ENCODE peak calls at places on chromosomes 3 and 15, in five cellular contexts. One of them, this sample, is unnamed.

GRCh38 chr3:88150771-88151170 is 1.0 kb downstream of the C3orf38 start:
- DNase-seq in K562: no peak
- DNase-seq in HCT116: no peak
- DNase-seq in GM12878: no peak
- DNase-seq in HepG2: no peak
- DNase-seq in this sample: no peak

GRCh38 chr15:90851945-90852344 is 16.4 kb upstream of the FURIN start:
- DNase-seq in K562: no peak
- DNase-seq in HCT116: no peak
- DNase-seq in GM12878: no peak
- DNase-seq in HepG2: no peak
- DNase-seq in this sample: no peak

GRCh38 chr3:10169000-10169496 is 4.3 kb downstream of the IRAK2 start:
- DNase-seq in K562: no peak
- DNase-seq in HCT116: no peak
- DNase-seq in GM12878: no peak
- DNase-seq in HepG2: no peak
- DNase-seq in this sample: no peak

GRCh38 chr3:133136114-133137041 is 98.2 kb downstream of the TMEM108 start:
- DNase-seq in K562: no peak
- DNase-seq in HCT116: no peak
- DNase-seq in GM12878: peak; percentile 50
- DNase-seq in HepG2: no peak
- DNase-seq in this sample: peak; percentile 15

GRCh38 chr3:14548321-14548729 is 8.2 kb upstream of the GRIP2 start:
- DNase-seq in K562: peak; percentile 78
- DNase-seq in HCT116: peak; percentile 39
- DNase-seq in GM12878: no peak
- DNase-seq in HepG2: peak; percentile 56
- DNase-seq in this sample: peak; percentile 89

GRCh38 chr3:16487506-16488175 is 25.9 kb downstream of the RFTN1 start:
- DNase-seq in K562: no peak
- DNase-seq in HCT116: no peak
- DNase-seq in GM12878: no peak
- DNase-seq in HepG2: no peak
- DNase-seq in this sample: no peak

GRCh38 chr3:25683882-25684281 is 19.2 kb upstream of the TOP2B start:
- DNase-seq in K562: no peak
- DNase-seq in HCT116: no peak
- DNase-seq in GM12878: no peak
- DNase-seq in HepG2: no peak
- DNase-seq in this sample: no peak

GRCh38 chr3:11948331-11948730 is 55.9 kb upstream of the SYN2 start:
- DNase-seq in K562: no peak
- DNase-seq in HCT116: no peak
- DNase-seq in GM12878: no peak
- DNase-seq in HepG2: no peak
- DNase-seq in this sample: no peak

GRCh38 chr15:34336947-34337556 is 529 bp downstream of the SLC12A6 start:
- DNase-seq in K562: no peak
- DNase-seq in HCT116: no peak
- DNase-seq in GM12878: no peak
- DNase-seq in HepG2: no peak
- DNase-seq in this sample: no peak

GRCh38 chr3:78066287-78066686 is 1026.4 kb downstream of the ROBO2 start:
- DNase-seq in K562: no peak
- DNase-seq in HCT116: no peak
- DNase-seq in GM12878: no peak
- DNase-seq in HepG2: no peak
- DNase-seq in this sample: no peak
- TF ChIP-seq CTCF in K562: no peak
- TF ChIP-seq CTCF in HCT116: no peak
- TF ChIP-seq CTCF in GM12878: no peak
- TF ChIP-seq CTCF in HepG2: no peak
- TF ChIP-seq CTCF in this sample: peak; percentile 17

GRCh38 chr15:20355256-20355868 is 186.2 kb downstream of the GOLGA6L6 start:
- DNase-seq in K562: peak; percentile 24
- DNase-seq in HCT116: no peak
- DNase-seq in GM12878: no peak
- DNase-seq in HepG2: no peak
- DNase-seq in this sample: no peak

GRCh38 chr15:20356444-20357138 is 185.0 kb downstream of the GOLGA6L6 start:
- DNase-seq in K562: peak; percentile 90
- DNase-seq in HCT116: peak; percentile 32
- DNase-seq in GM12878: no peak
- DNase-seq in HepG2: peak; percentile 45
- DNase-seq in this sample: peak; percentile 88

GRCh38 chr15:20351448-20351961 is 190.1 kb downstream of the GOLGA6L6 start:
- DNase-seq in K562: peak; percentile 21
- DNase-seq in HCT116: no peak
- DNase-seq in GM12878: no peak
- DNase-seq in HepG2: no peak
- DNase-seq in this sample: no peak

GRCh38 chr15:20352241-20353200 is 189.1 kb downstream of the GOLGA6L6 start:
- DNase-seq in K562: no peak
- DNase-seq in HCT116: no peak
- DNase-seq in GM12878: no peak
- DNase-seq in HepG2: no peak
- DNase-seq in this sample: no peak

DNA sequence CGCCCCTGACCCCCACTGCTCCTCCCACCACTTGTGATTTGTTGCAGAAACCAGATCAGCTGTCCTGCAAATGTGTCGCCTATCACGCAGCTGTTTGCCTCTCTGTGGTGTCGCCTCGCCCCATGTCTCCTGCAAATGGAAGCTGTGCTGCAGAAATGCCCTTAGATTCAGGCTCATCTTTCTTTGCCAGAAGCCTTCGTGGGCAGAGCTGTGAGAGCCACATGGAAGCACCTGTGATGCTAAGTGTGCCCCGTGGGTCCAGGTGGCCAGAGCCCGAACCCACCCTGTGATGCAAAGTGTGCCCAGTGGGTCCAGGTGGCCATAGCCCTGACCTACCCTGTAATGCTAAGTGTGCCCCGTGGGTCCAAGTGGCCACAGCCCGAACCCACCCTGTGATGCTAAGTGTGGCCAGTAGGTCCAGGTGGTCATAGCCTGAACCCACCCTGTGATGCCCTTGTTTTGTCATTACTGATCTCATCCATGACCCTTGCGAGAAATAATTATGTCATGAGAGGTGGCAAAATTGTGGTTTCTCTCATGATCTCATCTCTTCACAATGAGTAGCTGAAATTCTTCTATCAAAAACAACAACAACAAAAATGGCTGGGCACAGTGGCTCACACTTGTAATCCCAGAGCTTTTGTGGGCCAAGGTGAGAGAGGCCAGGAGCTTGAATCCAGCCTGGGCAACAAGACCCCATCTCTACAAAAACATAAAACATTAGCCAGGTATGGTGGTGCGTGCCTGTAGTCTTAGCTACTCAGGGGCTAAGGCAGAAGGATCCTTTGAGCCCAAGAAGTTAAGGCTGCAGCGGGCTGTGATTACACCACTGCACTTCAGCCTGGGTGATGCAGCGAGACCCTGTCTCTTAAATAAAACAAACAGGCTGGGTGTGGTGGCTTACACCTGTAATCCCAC is 187.4 kb downstream of the GOLGA6L6 start:
- DNase-seq in K562: no peak
- DNase-seq in HCT116: no peak
- DNase-seq in GM12878: no peak
- DNase-seq in HepG2: no peak
- DNase-seq in this sample: no peak
- TF ChIP-seq ZBTB33 in K562: no peak
- TF ChIP-seq ZBTB33 in HCT116: no peak
- TF ChIP-seq ZBTB33 in GM12878: no peak
- TF ChIP-seq ZBTB33 in HepG2: no peak
- TF ChIP-seq ZBTB33 in this sample: no peak

DNA sequence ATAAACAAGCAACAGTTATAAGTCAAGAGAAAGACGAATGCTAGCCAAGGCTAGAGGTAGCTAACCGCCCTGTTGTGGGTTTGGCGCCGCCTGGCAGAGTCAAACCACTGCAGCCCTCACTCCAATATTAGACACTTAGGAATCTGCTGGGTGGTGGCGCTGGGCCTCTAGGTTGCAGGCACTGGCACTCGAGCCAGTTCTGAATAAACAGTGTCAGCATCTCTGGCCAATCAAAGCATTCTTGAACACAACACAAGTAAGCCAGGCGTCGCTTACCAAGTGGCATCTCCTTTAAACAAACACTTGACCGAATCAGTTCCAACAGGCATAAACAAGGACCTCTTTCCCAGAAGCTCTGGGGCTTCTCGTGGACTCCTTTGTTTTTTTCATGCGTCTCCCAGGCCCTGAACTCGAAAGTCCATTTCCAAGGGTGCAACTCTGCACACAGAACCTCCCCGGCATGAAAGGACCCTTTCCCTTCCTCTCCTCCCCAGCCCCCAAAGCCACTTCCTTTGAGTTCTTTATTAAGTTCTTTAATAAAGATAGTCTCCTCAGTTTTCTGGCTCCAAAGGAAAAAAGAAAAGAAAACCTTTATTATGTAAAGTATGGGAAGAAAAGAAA is 82.3 kb downstream of the LRIG1 start:
- DNase-seq in K562: no peak
- DNase-seq in HCT116: no peak
- DNase-seq in GM12878: no peak
- DNase-seq in HepG2: no peak
- DNase-seq in this sample: no peak
- TF ChIP-seq CTCF in K562: no peak
- TF ChIP-seq CTCF in HCT116: no peak
- TF ChIP-seq CTCF in GM12878: no peak
- TF ChIP-seq CTCF in HepG2: no peak
- TF ChIP-seq CTCF in this sample: no peak

DNA sequence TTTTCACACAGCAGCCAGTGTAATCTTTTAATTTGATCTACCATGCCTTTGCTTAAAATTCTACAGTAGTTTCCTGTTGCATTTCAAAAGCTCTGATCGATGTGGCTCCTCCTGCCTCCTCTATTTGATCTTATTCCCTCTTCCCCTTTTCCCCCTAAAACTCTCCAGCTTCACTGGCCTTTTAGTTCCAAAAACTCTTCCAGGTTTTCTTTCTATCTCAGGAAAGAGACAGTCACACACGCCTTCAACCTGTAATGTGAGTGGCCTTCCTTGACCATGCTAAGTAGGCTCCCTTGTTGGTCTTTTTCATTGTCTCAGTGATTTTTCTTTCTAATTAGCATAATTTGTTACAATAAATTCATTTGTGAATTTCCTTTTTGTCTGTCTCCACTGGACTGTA is 985 bp downstream of the TEX9 start:
- DNase-seq in K562: no peak
- DNase-seq in HCT116: no peak
- DNase-seq in GM12878: no peak
- DNase-seq in HepG2: no peak
- DNase-seq in this sample: peak; percentile 3
- TF ChIP-seq ZBTB33 in K562: no peak
- TF ChIP-seq ZBTB33 in HCT116: no peak
- TF ChIP-seq ZBTB33 in GM12878: no peak
- TF ChIP-seq ZBTB33 in HepG2: no peak
- TF ChIP-seq ZBTB33 in this sample: no peak

GRCh38 chr15:85545185-85545584 is 164.8 kb downstream of the AKAP13 start:
- DNase-seq in K562: no peak
- DNase-seq in HCT116: no peak
- DNase-seq in GM12878: no peak
- DNase-seq in HepG2: no peak
- DNase-seq in this sample: no peak

GRCh38 chr15:85541744-85542143 is 161.3 kb downstream of the AKAP13 start:
- DNase-seq in K562: no peak
- DNase-seq in HCT116: no peak
- DNase-seq in GM12878: no peak
- DNase-seq in HepG2: no peak
- DNase-seq in this sample: no peak

GRCh38 chr15:85542895-85543331 is 162.5 kb downstream of the AKAP13 start:
- DNase-seq in K562: no peak
- DNase-seq in HCT116: no peak
- DNase-seq in GM12878: no peak
- DNase-seq in HepG2: no peak
- DNase-seq in this sample: no peak

GRCh38 chr15:85542488-85542887 is 162.1 kb downstream of the AKAP13 start:
- DNase-seq in K562: no peak
- DNase-seq in HCT116: no peak
- DNase-seq in GM12878: no peak
- DNase-seq in HepG2: no peak
- DNase-seq in this sample: no peak

GRCh38 chr15:85543741-85544155 is 163.3 kb downstream of the AKAP13 start:
- DNase-seq in K562: no peak
- DNase-seq in HCT116: no peak
- DNase-seq in GM12878: no peak
- DNase-seq in HepG2: no peak
- DNase-seq in this sample: no peak
- TF ChIP-seq CTCF in K562: no peak
- TF ChIP-seq CTCF in HCT116: no peak
- TF ChIP-seq CTCF in GM12878: no peak
- TF ChIP-seq CTCF in HepG2: no peak
- TF ChIP-seq CTCF in this sample: no peak

GRCh38 chr15:30059771-30060170 is 23.0 kb upstream of the GOLGA8J start:
- DNase-seq in K562: no peak
- DNase-seq in HCT116: no peak
- DNase-seq in GM12878: no peak
- DNase-seq in HepG2: no peak
- DNase-seq in this sample: no peak

GRCh38 chr15:30065025-30065801 is 17.5 kb upstream of the GOLGA8J start:
- DNase-seq in K562: no peak
- DNase-seq in HCT116: no peak
- DNase-seq in GM12878: no peak
- DNase-seq in HepG2: no peak
- DNase-seq in this sample: no peak

GRCh38 chr15:30063829-30064559 is 18.8 kb upstream of the GOLGA8J start:
- DNase-seq in K562: no peak
- DNase-seq in HCT116: no peak
- DNase-seq in GM12878: no peak
- DNase-seq in HepG2: no peak
- DNase-seq in this sample: no peak

DNA sequence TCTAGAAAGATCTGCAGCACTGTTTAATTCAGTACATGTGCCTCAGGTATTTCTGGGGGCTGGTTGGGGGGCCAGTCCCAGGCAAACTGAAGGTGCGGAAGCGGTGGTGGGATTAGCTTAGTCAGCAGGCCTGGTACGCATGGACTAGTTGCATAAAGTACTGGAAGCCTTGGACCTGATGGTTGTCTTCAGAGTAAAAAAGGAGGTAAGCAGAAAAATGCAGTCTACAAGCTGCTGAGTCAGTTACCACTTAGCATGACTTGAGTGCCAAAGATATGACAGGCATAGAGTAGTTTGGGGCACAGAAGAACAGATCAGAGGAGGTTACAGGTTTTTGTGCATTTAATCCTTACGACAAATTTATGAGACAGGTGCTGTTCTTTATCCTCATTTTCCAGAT is 19.9 kb upstream of the GOLGA8J start:
- DNase-seq in K562: no peak
- DNase-seq in HCT116: no peak
- DNase-seq in GM12878: no peak
- DNase-seq in HepG2: no peak
- DNase-seq in this sample: no peak
- TF ChIP-seq ZBTB33 in K562: no peak
- TF ChIP-seq ZBTB33 in HCT116: no peak
- TF ChIP-seq ZBTB33 in GM12878: no peak
- TF ChIP-seq ZBTB33 in HepG2: no peak
- TF ChIP-seq ZBTB33 in this sample: no peak

This sample was measured in SK-N-SH.